ENCODE peak calls at places on chromosomes 6 and 20, in nine cellular contexts. Z, O, A, H, V, X, C, Q and E are unnamed samples.

GRCh38 chr6:34459899-34460593 is 5.8 kb upstream of the PACSIN1 start:
- DNase-seq in X (peak), A (peak), V (peak), O (peak), Z (peak), C (peak), H (peak), Q (no peak), E (no peak)

GRCh38 chr6:69487688-69488087 is 309.1 kb downstream of the LMBRD1 start:
- DNase-seq in H (no peak), A (no peak), X (no peak), C (no peak), V (no peak), Z (no peak), O (no peak), Q (no peak), E (no peak)

GRCh38 chr6:151240036-151240685 is 394 bp downstream of the AKAP12 start:
- DNase-seq in V (peak), H (peak), Z (peak), Q (peak), C (peak), O (peak), X (no peak), A (peak), E (peak)

GRCh38 chr20:11585752-11586352 is 331.8 kb upstream of the BTBD3 start:
- DNase-seq in C (peak), O (peak), A (peak), Z (no peak), X (no peak), H (peak), V (no peak), Q (no peak), E (no peak)

GRCh38 chr6:16239090-16239797 is 857 bp downstream of the GMPR start:
- DNase-seq in V (no peak), Z (peak), X (no peak), Q (no peak), H (peak), O (peak), C (peak), A (peak), E (no peak)

GRCh38 chr6:151330130-151330715 is 61.1 kb downstream of the ZBTB2 start:
- DNase-seq in O (no peak), X (no peak), V (no peak), A (no peak), C (no peak), Z (no peak), H (peak), Q (no peak), E (no peak)

GRCh38 chr6:46184114-46184513 is 13.3 kb upstream of the ENPP5 start:
- DNase-seq in H (peak), V (no peak), Q (no peak), C (no peak), O (no peak), A (peak), X (no peak), Z (no peak), E (no peak)

GRCh38 chr6:72952808-72953630 is 272.3 kb downstream of the KHDC1L start:
- DNase-seq in X (no peak), H (no peak), Q (no peak), A (peak), C (no peak), V (no peak), O (no peak), Z (no peak), E (no peak)